ENCODE peak calls at places on chromosomes 1 and 21, in five cellular contexts. One of them, this sample, is unnamed.
A peak's percentile ranks its signal among the peaks of the same experiment; 100 is the strongest.

GRCh38 chr1:60620107-60620506 is 462.3 kb upstream of the NFIA start:
- DNase-seq in OCI-LY7: no peak
- DNase-seq in A549: no peak
- DNase-seq in fibroblast of villous mesenchyme: no peak
- DNase-seq in GM13977: no peak
- DNase-seq in this sample: no peak

GRCh38 chr1:41341756-41342562 is 19.3 kb upstream of the FOXO6 start:
- DNase-seq in A549: no peak
- DNase-seq in OCI-LY7: no peak
- DNase-seq in GM13977: no peak
- DNase-seq in fibroblast of villous mesenchyme: peak; percentile 43
- DNase-seq in this sample: no peak

GRCh38 chr1:58854576-58854975 is 70.7 kb upstream of the JUN start:
- DNase-seq in GM13977: no peak
- DNase-seq in A549: no peak
- DNase-seq in fibroblast of villous mesenchyme: peak; percentile 48
- DNase-seq in OCI-LY7: no peak
- DNase-seq in this sample: no peak

GRCh38 chr1:206890125-206890637 is 7.1 kb upstream of the IL24 start:
- DNase-seq in A549: no peak
- DNase-seq in GM13977: no peak
- DNase-seq in OCI-LY7: no peak
- DNase-seq in fibroblast of villous mesenchyme: peak; percentile 83
- DNase-seq in this sample: peak; percentile 74

GRCh38 chr1:25897754-25898153 is 8.5 kb downstream of the STMN1 start:
- DNase-seq in fibroblast of villous mesenchyme: no peak
- DNase-seq in OCI-LY7: no peak
- DNase-seq in GM13977: no peak
- DNase-seq in A549: no peak
- DNase-seq in this sample: no peak

GRCh38 chr1:3630161-3630611 is 5.4 kb downstream of the TPRG1L start:
- DNase-seq in GM13977: no peak
- DNase-seq in A549: no peak
- DNase-seq in fibroblast of villous mesenchyme: no peak
- DNase-seq in OCI-LY7: no peak
- DNase-seq in this sample: no peak

GRCh38 chr1:71357708-71358107 is 276.9 kb upstream of the ZRANB2 start:
- DNase-seq in fibroblast of villous mesenchyme: no peak
- DNase-seq in A549: no peak
- DNase-seq in GM13977: no peak
- DNase-seq in OCI-LY7: no peak
- DNase-seq in this sample: no peak

GRCh38 chr1:116115476-116115875 is 4.3 kb downstream of the MAB21L3 start:
- DNase-seq in fibroblast of villous mesenchyme: peak; percentile 47
- DNase-seq in GM13977: no peak
- DNase-seq in A549: no peak
- DNase-seq in OCI-LY7: no peak
- DNase-seq in this sample: peak; percentile 74

GRCh38 chr21:17003221-17003620 is 509.6 kb upstream of the CXADR start:
- DNase-seq in OCI-LY7: no peak
- DNase-seq in fibroblast of villous mesenchyme: peak; percentile 17
- DNase-seq in A549: no peak
- DNase-seq in GM13977: no peak
- DNase-seq in this sample: peak; percentile 13

GRCh38 chr1:236451796-236452373 is 57.8 kb downstream of the EDARADD start:
- DNase-seq in GM13977: peak; percentile 37
- DNase-seq in fibroblast of villous mesenchyme: peak; percentile 11
- DNase-seq in A549: peak; percentile 40
- DNase-seq in OCI-LY7: peak; percentile 30
- DNase-seq in this sample: no peak

GRCh38 chr1:236815941-236816340 is 20.8 kb downstream of the MTR start:
- DNase-seq in GM13977: no peak
- DNase-seq in A549: no peak
- DNase-seq in OCI-LY7: no peak
- DNase-seq in fibroblast of villous mesenchyme: no peak
- DNase-seq in this sample: no peak

GRCh38 chr1:44261475-44261853 is 48.2 kb downstream of the DMAP1 start:
- DNase-seq in OCI-LY7: no peak
- DNase-seq in fibroblast of villous mesenchyme: no peak
- DNase-seq in GM13977: no peak
- DNase-seq in A549: no peak
- DNase-seq in this sample: no peak

GRCh38 chr1:48208652-48209051 is 13.9 kb upstream of the SLC5A9 start:
- DNase-seq in A549: no peak
- DNase-seq in fibroblast of villous mesenchyme: no peak
- DNase-seq in OCI-LY7: no peak
- DNase-seq in GM13977: no peak
- DNase-seq in this sample: no peak

GRCh38 chr21:32605469-32605868 is 6.7 kb downstream of the CFAP298 start:
- DNase-seq in GM13977: no peak
- DNase-seq in A549: no peak
- DNase-seq in fibroblast of villous mesenchyme: no peak
- DNase-seq in OCI-LY7: no peak
- DNase-seq in this sample: no peak

GRCh38 chr1:172970186-172970585 is 80.6 kb downstream of the TNFSF18 start:
- DNase-seq in fibroblast of villous mesenchyme: no peak
- DNase-seq in GM13977: no peak
- DNase-seq in OCI-LY7: no peak
- DNase-seq in A549: peak; percentile 15
- DNase-seq in this sample: no peak

GRCh38 chr1:175434268-175434860 is 241.8 kb upstream of the KIAA0040 start:
- DNase-seq in A549: no peak
- DNase-seq in fibroblast of villous mesenchyme: no peak
- DNase-seq in OCI-LY7: peak; percentile 27
- DNase-seq in GM13977: peak; percentile 23
- DNase-seq in this sample: no peak

GRCh38 chr1:109392788-109393580 is 4.7 kb downstream of the SORT1 start:
- DNase-seq in A549: no peak
- DNase-seq in OCI-LY7: no peak
- DNase-seq in fibroblast of villous mesenchyme: peak; percentile 79
- DNase-seq in GM13977: no peak
- DNase-seq in this sample: no peak

GRCh38 chr1:23728997-23729390 is 14.3 kb upstream of the ELOA start:
- DNase-seq in OCI-LY7: no peak
- DNase-seq in GM13977: no peak
- DNase-seq in A549: no peak
- DNase-seq in fibroblast of villous mesenchyme: no peak
- DNase-seq in this sample: no peak

GRCh38 chr1:115624859-115625258 is 16.9 kb upstream of the VANGL1 start:
- DNase-seq in fibroblast of villous mesenchyme: no peak
- DNase-seq in A549: no peak
- DNase-seq in GM13977: no peak
- DNase-seq in OCI-LY7: no peak
- DNase-seq in this sample: no peak

GRCh38 chr1:197521118-197521739 is 253.2 kb downstream of the CRB1 start:
- DNase-seq in A549: peak; percentile 26
- DNase-seq in fibroblast of villous mesenchyme: peak; percentile 28
- DNase-seq in GM13977: peak; percentile 28
- DNase-seq in OCI-LY7: peak; percentile 45
- DNase-seq in this sample: peak; percentile 13

GRCh38 chr1:3902111-3902511 is 2.0 kb upstream of the C1orf174 start:
- DNase-seq in GM13977: no peak
- DNase-seq in OCI-LY7: peak; percentile 87
- DNase-seq in fibroblast of villous mesenchyme: no peak
- DNase-seq in A549: no peak
- DNase-seq in this sample: no peak

GRCh38 chr1:14160766-14161165 is 437.7 kb upstream of the KAZN start:
- DNase-seq in A549: no peak
- DNase-seq in GM13977: no peak
- DNase-seq in OCI-LY7: no peak
- DNase-seq in fibroblast of villous mesenchyme: no peak
- DNase-seq in this sample: no peak

GRCh38 chr1:211843018-211843417 is 12.5 kb upstream of the LPGAT1 start:
- DNase-seq in fibroblast of villous mesenchyme: peak; percentile 14
- DNase-seq in A549: no peak
- DNase-seq in OCI-LY7: no peak
- DNase-seq in GM13977: no peak
- DNase-seq in this sample: no peak

GRCh38 chr21:34579411-34579810 is 35.5 kb downstream of the RCAN1 start:
- DNase-seq in OCI-LY7: no peak
- DNase-seq in GM13977: no peak
- DNase-seq in fibroblast of villous mesenchyme: peak; percentile 19
- DNase-seq in A549: no peak
- DNase-seq in this sample: no peak

GRCh38 chr1:172818841-172819527 is 160.1 kb downstream of the FASLG start:
- DNase-seq in A549: no peak
- DNase-seq in OCI-LY7: peak; percentile 91
- DNase-seq in fibroblast of villous mesenchyme: no peak
- DNase-seq in GM13977: peak; percentile 72
- DNase-seq in this sample: no peak

GRCh38 chr1:40825430-40825778 is 36.8 kb downstream of the CITED4 start:
- DNase-seq in fibroblast of villous mesenchyme: no peak
- DNase-seq in OCI-LY7: no peak
- DNase-seq in GM13977: peak; percentile 68
- DNase-seq in A549: no peak
- DNase-seq in this sample: no peak

GRCh38 chr1:235953801-235954200 is 87.1 kb upstream of the LYST start:
- DNase-seq in OCI-LY7: no peak
- DNase-seq in GM13977: no peak
- DNase-seq in A549: no peak
- DNase-seq in fibroblast of villous mesenchyme: peak; percentile 91
- DNase-seq in this sample: peak; percentile 67

GRCh38 chr1:226104671-226105121 is 42.2 kb downstream of the H3-3A start:
- DNase-seq in OCI-LY7: no peak
- DNase-seq in GM13977: no peak
- DNase-seq in A549: no peak
- DNase-seq in fibroblast of villous mesenchyme: no peak
- DNase-seq in this sample: no peak

GRCh38 chr1:180811886-180812285 is 100.8 kb upstream of the KIAA1614 start:
- DNase-seq in OCI-LY7: no peak
- DNase-seq in GM13977: no peak
- DNase-seq in fibroblast of villous mesenchyme: no peak
- DNase-seq in A549: no peak
- DNase-seq in this sample: no peak

GRCh38 chr1:39258146-39258924 is 53.8 kb downstream of the MACF1 start:
- DNase-seq in GM13977: peak; percentile 67
- DNase-seq in A549: peak; percentile 80
- DNase-seq in fibroblast of villous mesenchyme: peak; percentile 69
- DNase-seq in OCI-LY7: peak; percentile 68
- DNase-seq in this sample: peak; percentile 23

GRCh38 chr1:248842781-248843331 is 4.8 kb downstream of the ZNF672 start:
- DNase-seq in A549: no peak
- DNase-seq in GM13977: no peak
- DNase-seq in OCI-LY7: no peak
- DNase-seq in fibroblast of villous mesenchyme: no peak
- DNase-seq in this sample: no peak

GRCh38 chr1:201463071-201463552 is 5.9 kb downstream of the PHLDA3 start:
- DNase-seq in GM13977: no peak
- DNase-seq in A549: no peak
- DNase-seq in fibroblast of villous mesenchyme: no peak
- DNase-seq in OCI-LY7: no peak
- DNase-seq in this sample: no peak
- TF ChIP-seq CTCF in GM13977: no peak
- TF ChIP-seq CTCF in A549: peak; percentile 24
- TF ChIP-seq CTCF in fibroblast of villous mesenchyme: peak; percentile 34
- TF ChIP-seq CTCF in OCI-LY7: no peak
- TF ChIP-seq CTCF in this sample: peak; percentile 35

DNA sequence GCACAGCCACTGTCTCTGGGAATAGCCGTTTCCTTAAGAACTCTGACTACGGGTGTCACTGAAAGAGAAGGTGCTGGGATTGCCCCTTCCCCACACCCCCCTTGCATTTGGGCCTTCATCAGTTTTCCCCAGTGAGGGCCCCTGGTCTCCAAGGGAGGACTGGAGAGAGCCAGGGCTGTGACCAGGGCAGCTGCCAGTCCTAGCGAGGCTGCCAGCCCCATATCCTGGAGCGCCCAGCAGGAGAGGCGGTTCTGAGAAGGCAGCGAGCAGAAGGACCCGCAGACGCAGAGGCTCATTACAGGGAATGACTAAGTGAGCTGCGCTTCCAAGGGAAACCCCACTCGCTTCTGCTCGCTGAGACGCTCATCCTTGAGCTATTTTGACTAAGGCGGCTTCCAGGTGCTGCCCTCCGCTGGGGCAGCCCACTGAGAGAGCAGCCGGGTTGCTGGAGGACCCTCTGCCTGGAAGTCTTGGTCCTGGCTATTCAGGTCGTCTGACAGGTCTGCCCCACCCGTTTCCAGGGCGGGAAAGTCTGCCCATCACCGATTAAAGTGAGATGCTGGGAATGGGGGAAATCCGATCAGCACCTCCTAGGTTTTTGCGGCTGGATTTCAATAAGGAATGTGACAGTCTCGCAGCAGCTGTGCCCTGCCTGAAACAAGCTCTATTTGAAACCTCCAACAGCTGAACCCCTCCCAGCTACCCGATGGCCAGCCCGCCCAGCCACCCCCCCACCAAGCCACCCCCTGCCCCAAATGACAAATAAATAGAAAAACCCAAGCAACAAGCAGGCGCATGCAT is 2.9 kb downstream of the KCNN3 start:
- DNase-seq in GM13977: peak; percentile 69
- DNase-seq in OCI-LY7: peak; percentile 51
- DNase-seq in A549: peak; percentile 44
- DNase-seq in fibroblast of villous mesenchyme: peak; percentile 27
- DNase-seq in this sample: no peak
- TF ChIP-seq CTCF in GM13977: peak; percentile 15
- TF ChIP-seq CTCF in OCI-LY7: no peak
- TF ChIP-seq CTCF in A549: no peak
- TF ChIP-seq CTCF in fibroblast of villous mesenchyme: no peak
- TF ChIP-seq CTCF in this sample: no peak

GRCh38 chr1:111468717-111469100 is 5.1 kb upstream of the C1orf162 start:
- DNase-seq in fibroblast of villous mesenchyme: no peak
- DNase-seq in A549: no peak
- DNase-seq in GM13977: no peak
- DNase-seq in OCI-LY7: no peak
- DNase-seq in this sample: no peak
- TF ChIP-seq CTCF in fibroblast of villous mesenchyme: no peak
- TF ChIP-seq CTCF in A549: no peak
- TF ChIP-seq CTCF in GM13977: no peak
- TF ChIP-seq CTCF in OCI-LY7: peak; percentile 7
- TF ChIP-seq CTCF in this sample: no peak

GRCh38 chr1:160354388-160354985 is 11.3 kb downstream of the NCSTN start:
- DNase-seq in A549: peak; percentile 48
- DNase-seq in fibroblast of villous mesenchyme: peak; percentile 13
- DNase-seq in GM13977: no peak
- DNase-seq in OCI-LY7: peak; percentile 47
- DNase-seq in this sample: no peak
- TF ChIP-seq CTCF in A549: peak; percentile 43
- TF ChIP-seq CTCF in fibroblast of villous mesenchyme: peak; percentile 58
- TF ChIP-seq CTCF in GM13977: peak; percentile 54
- TF ChIP-seq CTCF in OCI-LY7: peak; percentile 84
- TF ChIP-seq CTCF in this sample: peak; percentile 59

DNA sequence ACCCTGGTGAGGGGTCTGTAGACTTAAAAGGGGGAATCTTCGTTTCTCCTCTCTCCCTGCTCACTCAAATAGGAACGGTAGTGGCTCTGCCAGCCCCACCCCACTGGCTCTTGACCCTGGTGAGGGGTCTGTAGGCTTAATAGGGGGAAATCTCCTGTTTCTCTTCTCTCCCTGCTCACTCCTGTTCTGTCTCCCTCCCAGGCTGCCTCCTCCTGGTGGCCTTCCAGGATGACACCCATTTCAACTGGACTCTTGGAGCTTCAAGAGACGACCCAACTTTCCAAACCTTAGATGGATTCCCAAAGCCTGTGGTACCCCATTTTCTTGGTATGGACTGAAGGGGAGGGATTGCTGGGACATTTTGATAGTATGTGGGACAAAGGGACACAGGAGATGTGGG is 1.4 kb upstream of the EPHB2 start:
- DNase-seq in A549: peak; percentile 44
- DNase-seq in fibroblast of villous mesenchyme: no peak
- DNase-seq in GM13977: no peak
- DNase-seq in OCI-LY7: no peak
- DNase-seq in this sample: no peak
- TF ChIP-seq CTCF in A549: peak; percentile 17
- TF ChIP-seq CTCF in fibroblast of villous mesenchyme: peak; percentile 41
- TF ChIP-seq CTCF in GM13977: no peak
- TF ChIP-seq CTCF in OCI-LY7: peak; percentile 14
- TF ChIP-seq CTCF in this sample: peak; percentile 23

GRCh38 chr1:182015360-182015759 is 46.2 kb downstream of the ZNF648 start:
- DNase-seq in fibroblast of villous mesenchyme: no peak
- DNase-seq in GM13977: peak; percentile 27
- DNase-seq in OCI-LY7: no peak
- DNase-seq in A549: no peak
- DNase-seq in this sample: no peak
- TF ChIP-seq CTCF in fibroblast of villous mesenchyme: no peak
- TF ChIP-seq CTCF in GM13977: peak; percentile 25
- TF ChIP-seq CTCF in OCI-LY7: peak; percentile 27
- TF ChIP-seq CTCF in A549: peak; percentile 10
- TF ChIP-seq CTCF in this sample: no peak

This sample was measured in AG09309.